ENCODE peak calls at places on chromosomes 11 and 22, in six cellular contexts. One of them, this sample, is unnamed.

GRCh38 chr22:44917372-44918165 is 92.2 kb downstream of the PHF21B start:
- DNase-seq in left ventricle myocardium inferior: peak
- DNase-seq in hypothalamus: no peak
- DNase-seq in amygdala: no peak
- DNase-seq in T-helper 2 cell: no peak
- DNase-seq in stimulated activated CD4-positive, alpha-beta T cell treated with anti-CD3 and anti-CD28 coated beads, TNF-alpha, amount 100 ng/mL, for 48 hours: no peak
- DNase-seq in this sample: no peak

GRCh38 chr22:18091916-18092526 is 14.2 kb downstream of the PEX26 start:
- DNase-seq in amygdala: no peak
- DNase-seq in T-helper 2 cell: no peak
- DNase-seq in left ventricle myocardium inferior: peak
- DNase-seq in stimulated activated CD4-positive, alpha-beta T cell treated with anti-CD3 and anti-CD28 coated beads, TNF-alpha, amount 100 ng/mL, for 48 hours: no peak
- DNase-seq in hypothalamus: no peak
- DNase-seq in this sample: peak

GRCh38 chr22:29883831-29884139 is 811 bp downstream of the MTMR3 start:
- DNase-seq in left ventricle myocardium inferior: no peak
- DNase-seq in T-helper 2 cell: no peak
- DNase-seq in amygdala: no peak
- DNase-seq in stimulated activated CD4-positive, alpha-beta T cell treated with anti-CD3 and anti-CD28 coated beads, TNF-alpha, amount 100 ng/mL, for 48 hours: no peak
- DNase-seq in hypothalamus: no peak
- DNase-seq in this sample: no peak

GRCh38 chr22:32058656-32059280 is 15.7 kb downstream of the SLC5A1 start:
- DNase-seq in amygdala: no peak
- DNase-seq in hypothalamus: no peak
- DNase-seq in T-helper 2 cell: no peak
- DNase-seq in left ventricle myocardium inferior: no peak
- DNase-seq in stimulated activated CD4-positive, alpha-beta T cell treated with anti-CD3 and anti-CD28 coated beads, TNF-alpha, amount 100 ng/mL, for 48 hours: no peak
- DNase-seq in this sample: no peak

GRCh38 chr11:36056160-36056751 is 112.4 kb downstream of the LDLRAD3 start:
- DNase-seq in left ventricle myocardium inferior: no peak
- DNase-seq in hypothalamus: no peak
- DNase-seq in stimulated activated CD4-positive, alpha-beta T cell treated with anti-CD3 and anti-CD28 coated beads, TNF-alpha, amount 100 ng/mL, for 48 hours: no peak
- DNase-seq in amygdala: no peak
- DNase-seq in T-helper 2 cell: no peak
- DNase-seq in this sample: no peak

GRCh38 chr22:41485033-41485432 is 16.1 kb downstream of the ACO2 start:
- DNase-seq in T-helper 2 cell: no peak
- DNase-seq in stimulated activated CD4-positive, alpha-beta T cell treated with anti-CD3 and anti-CD28 coated beads, TNF-alpha, amount 100 ng/mL, for 48 hours: no peak
- DNase-seq in hypothalamus: no peak
- DNase-seq in amygdala: no peak
- DNase-seq in left ventricle myocardium inferior: no peak
- DNase-seq in this sample: no peak

GRCh38 chr11:73237471-73238290 is 19.6 kb downstream of the P2RY2 start:
- DNase-seq in amygdala: no peak
- DNase-seq in left ventricle myocardium inferior: no peak
- DNase-seq in stimulated activated CD4-positive, alpha-beta T cell treated with anti-CD3 and anti-CD28 coated beads, TNF-alpha, amount 100 ng/mL, for 48 hours: no peak
- DNase-seq in hypothalamus: no peak
- DNase-seq in T-helper 2 cell: no peak
- DNase-seq in this sample: no peak

GRCh38 chr22:50272103-50272782 is 2.1 kb upstream of the MAPK11 start:
- DNase-seq in hypothalamus: no peak
- DNase-seq in T-helper 2 cell: no peak
- DNase-seq in stimulated activated CD4-positive, alpha-beta T cell treated with anti-CD3 and anti-CD28 coated beads, TNF-alpha, amount 100 ng/mL, for 48 hours: no peak
- DNase-seq in amygdala: no peak
- DNase-seq in left ventricle myocardium inferior: no peak
- DNase-seq in this sample: no peak

GRCh38 chr11:6681949-6682348 is 1.2 kb downstream of the MRPL17 start:
- DNase-seq in T-helper 2 cell: no peak
- DNase-seq in amygdala: no peak
- DNase-seq in left ventricle myocardium inferior: no peak
- DNase-seq in stimulated activated CD4-positive, alpha-beta T cell treated with anti-CD3 and anti-CD28 coated beads, TNF-alpha, amount 100 ng/mL, for 48 hours: no peak
- DNase-seq in hypothalamus: no peak
- DNase-seq in this sample: no peak

GRCh38 chr11:57679396-57679795 is 11.5 kb downstream of the ZDHHC5 start:
- DNase-seq in hypothalamus: no peak
- DNase-seq in T-helper 2 cell: no peak
- DNase-seq in stimulated activated CD4-positive, alpha-beta T cell treated with anti-CD3 and anti-CD28 coated beads, TNF-alpha, amount 100 ng/mL, for 48 hours: no peak
- DNase-seq in amygdala: no peak
- DNase-seq in left ventricle myocardium inferior: no peak
- DNase-seq in this sample: no peak

GRCh38 chr11:47233989-47234668 is 14.5 kb downstream of the ACP2 start:
- DNase-seq in hypothalamus: no peak
- DNase-seq in stimulated activated CD4-positive, alpha-beta T cell treated with anti-CD3 and anti-CD28 coated beads, TNF-alpha, amount 100 ng/mL, for 48 hours: no peak
- DNase-seq in T-helper 2 cell: no peak
- DNase-seq in amygdala: no peak
- DNase-seq in left ventricle myocardium inferior: peak
- DNase-seq in this sample: no peak

GRCh38 chr22:24025475-24025874 is 14.4 kb downstream of the CABIN1 start:
- DNase-seq in T-helper 2 cell: no peak
- DNase-seq in stimulated activated CD4-positive, alpha-beta T cell treated with anti-CD3 and anti-CD28 coated beads, TNF-alpha, amount 100 ng/mL, for 48 hours: no peak
- DNase-seq in left ventricle myocardium inferior: no peak
- DNase-seq in hypothalamus: no peak
- DNase-seq in amygdala: no peak
- DNase-seq in this sample: no peak

GRCh38 chr11:17746096-17746495 is 11.5 kb downstream of the KCNC1 start:
- DNase-seq in stimulated activated CD4-positive, alpha-beta T cell treated with anti-CD3 and anti-CD28 coated beads, TNF-alpha, amount 100 ng/mL, for 48 hours: no peak
- DNase-seq in amygdala: no peak
- DNase-seq in hypothalamus: no peak
- DNase-seq in left ventricle myocardium inferior: no peak
- DNase-seq in T-helper 2 cell: no peak
- DNase-seq in this sample: no peak

GRCh38 chr22:41361716-41362310 is 19.9 kb upstream of the TEF start:
- DNase-seq in T-helper 2 cell: no peak
- DNase-seq in hypothalamus: no peak
- DNase-seq in amygdala: no peak
- DNase-seq in left ventricle myocardium inferior: no peak
- DNase-seq in stimulated activated CD4-positive, alpha-beta T cell treated with anti-CD3 and anti-CD28 coated beads, TNF-alpha, amount 100 ng/mL, for 48 hours: no peak
- DNase-seq in this sample: no peak

GRCh38 chr22:24420072-24420976 is 7.1 kb upstream of the ADORA2A start:
- DNase-seq in T-helper 2 cell: no peak
- DNase-seq in stimulated activated CD4-positive, alpha-beta T cell treated with anti-CD3 and anti-CD28 coated beads, TNF-alpha, amount 100 ng/mL, for 48 hours: no peak
- DNase-seq in hypothalamus: no peak
- DNase-seq in amygdala: no peak
- DNase-seq in left ventricle myocardium inferior: no peak
- DNase-seq in this sample: no peak

GRCh38 chr11:117816846-117817212 is 7.7 kb downstream of the FXYD2 start:
- DNase-seq in hypothalamus: no peak
- DNase-seq in left ventricle myocardium inferior: no peak
- DNase-seq in stimulated activated CD4-positive, alpha-beta T cell treated with anti-CD3 and anti-CD28 coated beads, TNF-alpha, amount 100 ng/mL, for 48 hours: no peak
- DNase-seq in amygdala: no peak
- DNase-seq in T-helper 2 cell: no peak
- DNase-seq in this sample: no peak

GRCh38 chr11:60912223-60912850 is 1.6 kb upstream of the TMEM109 start:
- DNase-seq in T-helper 2 cell: no peak
- DNase-seq in left ventricle myocardium inferior: no peak
- DNase-seq in amygdala: no peak
- DNase-seq in hypothalamus: no peak
- DNase-seq in stimulated activated CD4-positive, alpha-beta T cell treated with anti-CD3 and anti-CD28 coated beads, TNF-alpha, amount 100 ng/mL, for 48 hours: no peak
- DNase-seq in this sample: no peak

GRCh38 chr22:43000441-43001175 is 14.3 kb downstream of the PACSIN2 start:
- DNase-seq in hypothalamus: no peak
- DNase-seq in amygdala: no peak
- DNase-seq in T-helper 2 cell: peak
- DNase-seq in stimulated activated CD4-positive, alpha-beta T cell treated with anti-CD3 and anti-CD28 coated beads, TNF-alpha, amount 100 ng/mL, for 48 hours: peak
- DNase-seq in left ventricle myocardium inferior: no peak
- DNase-seq in this sample: peak

GRCh38 chr22:37175414-37176144 is 12.5 kb downstream of the C1QTNF6 start:
- DNase-seq in left ventricle myocardium inferior: no peak
- DNase-seq in hypothalamus: no peak
- DNase-seq in stimulated activated CD4-positive, alpha-beta T cell treated with anti-CD3 and anti-CD28 coated beads, TNF-alpha, amount 100 ng/mL, for 48 hours: no peak
- DNase-seq in T-helper 2 cell: no peak
- DNase-seq in amygdala: no peak
- DNase-seq in this sample: no peak

GRCh38 chr11:68020575-68020974 is 9.9 kb upstream of the NDUFS8 start:
- DNase-seq in left ventricle myocardium inferior: no peak
- DNase-seq in T-helper 2 cell: no peak
- DNase-seq in stimulated activated CD4-positive, alpha-beta T cell treated with anti-CD3 and anti-CD28 coated beads, TNF-alpha, amount 100 ng/mL, for 48 hours: no peak
- DNase-seq in amygdala: no peak
- DNase-seq in hypothalamus: no peak
- DNase-seq in this sample: no peak

GRCh38 chr11:63554901-63555218 is 8.3 kb downstream of the PLAAT2 start:
- DNase-seq in stimulated activated CD4-positive, alpha-beta T cell treated with anti-CD3 and anti-CD28 coated beads, TNF-alpha, amount 100 ng/mL, for 48 hours: no peak
- DNase-seq in left ventricle myocardium inferior: no peak
- DNase-seq in hypothalamus: no peak
- DNase-seq in T-helper 2 cell: no peak
- DNase-seq in amygdala: no peak
- DNase-seq in this sample: no peak

GRCh38 chr11:65378208-65378927 is 4.1 kb downstream of the SLC25A45 start:
- DNase-seq in T-helper 2 cell: no peak
- DNase-seq in hypothalamus: no peak
- DNase-seq in amygdala: no peak
- DNase-seq in stimulated activated CD4-positive, alpha-beta T cell treated with anti-CD3 and anti-CD28 coated beads, TNF-alpha, amount 100 ng/mL, for 48 hours: no peak
- DNase-seq in left ventricle myocardium inferior: no peak
- DNase-seq in this sample: no peak

GRCh38 chr11:72684236-72684912 is 10.2 kb upstream of the PDE2A start:
- DNase-seq in amygdala: no peak
- DNase-seq in stimulated activated CD4-positive, alpha-beta T cell treated with anti-CD3 and anti-CD28 coated beads, TNF-alpha, amount 100 ng/mL, for 48 hours: peak
- DNase-seq in left ventricle myocardium inferior: peak
- DNase-seq in hypothalamus: no peak
- DNase-seq in T-helper 2 cell: peak
- DNase-seq in this sample: no peak

GRCh38 chr11:118267486-118267885 is 3.4 kb upstream of the MPZL2 start:
- DNase-seq in stimulated activated CD4-positive, alpha-beta T cell treated with anti-CD3 and anti-CD28 coated beads, TNF-alpha, amount 100 ng/mL, for 48 hours: no peak
- DNase-seq in hypothalamus: no peak
- DNase-seq in left ventricle myocardium inferior: no peak
- DNase-seq in amygdala: no peak
- DNase-seq in T-helper 2 cell: no peak
- DNase-seq in this sample: no peak

GRCh38 chr22:20019661-20020532 is 1.0 kb upstream of the TANGO2 start:
- DNase-seq in stimulated activated CD4-positive, alpha-beta T cell treated with anti-CD3 and anti-CD28 coated beads, TNF-alpha, amount 100 ng/mL, for 48 hours: no peak
- DNase-seq in left ventricle myocardium inferior: no peak
- DNase-seq in amygdala: no peak
- DNase-seq in T-helper 2 cell: no peak
- DNase-seq in hypothalamus: no peak
- DNase-seq in this sample: no peak

GRCh38 chr11:131867457-131868257 is 497.2 kb downstream of the NTM start:
- DNase-seq in stimulated activated CD4-positive, alpha-beta T cell treated with anti-CD3 and anti-CD28 coated beads, TNF-alpha, amount 100 ng/mL, for 48 hours: no peak
- DNase-seq in left ventricle myocardium inferior: peak
- DNase-seq in amygdala: peak
- DNase-seq in hypothalamus: peak
- DNase-seq in T-helper 2 cell: no peak
- DNase-seq in this sample: no peak

GRCh38 chr22:36461665-36462474 is 19.6 kb downstream of the TXN2 start:
- DNase-seq in left ventricle myocardium inferior: peak
- DNase-seq in hypothalamus: no peak
- DNase-seq in stimulated activated CD4-positive, alpha-beta T cell treated with anti-CD3 and anti-CD28 coated beads, TNF-alpha, amount 100 ng/mL, for 48 hours: no peak
- DNase-seq in T-helper 2 cell: no peak
- DNase-seq in amygdala: no peak
- DNase-seq in this sample: no peak

GRCh38 chr22:50009765-50010675 is 2.5 kb downstream of the IL17REL start:
- DNase-seq in stimulated activated CD4-positive, alpha-beta T cell treated with anti-CD3 and anti-CD28 coated beads, TNF-alpha, amount 100 ng/mL, for 48 hours: no peak
- DNase-seq in T-helper 2 cell: no peak
- DNase-seq in amygdala: no peak
- DNase-seq in left ventricle myocardium inferior: peak
- DNase-seq in hypothalamus: no peak
- DNase-seq in this sample: no peak

GRCh38 chr22:33470456-33470855 is 412.3 kb upstream of the SYN3 start:
- DNase-seq in left ventricle myocardium inferior: no peak
- DNase-seq in hypothalamus: no peak
- DNase-seq in stimulated activated CD4-positive, alpha-beta T cell treated with anti-CD3 and anti-CD28 coated beads, TNF-alpha, amount 100 ng/mL, for 48 hours: no peak
- DNase-seq in T-helper 2 cell: no peak
- DNase-seq in amygdala: no peak
- DNase-seq in this sample: no peak

GRCh38 chr22:37234736-37235711 is 9.0 kb downstream of the RAC2 start:
- DNase-seq in amygdala: no peak
- DNase-seq in left ventricle myocardium inferior: no peak
- DNase-seq in stimulated activated CD4-positive, alpha-beta T cell treated with anti-CD3 and anti-CD28 coated beads, TNF-alpha, amount 100 ng/mL, for 48 hours: no peak
- DNase-seq in T-helper 2 cell: no peak
- DNase-seq in hypothalamus: no peak
- DNase-seq in this sample: no peak

GRCh38 chr11:1017269-1018005 is 19.1 kb downstream of the MUC6 start:
- DNase-seq in stimulated activated CD4-positive, alpha-beta T cell treated with anti-CD3 and anti-CD28 coated beads, TNF-alpha, amount 100 ng/mL, for 48 hours: no peak
- DNase-seq in amygdala: no peak
- DNase-seq in T-helper 2 cell: no peak
- DNase-seq in hypothalamus: no peak
- DNase-seq in left ventricle myocardium inferior: no peak
- DNase-seq in this sample: no peak

GRCh38 chr22:19565382-19565902 is 41.2 kb upstream of the CLDN5 start:
- DNase-seq in left ventricle myocardium inferior: no peak
- DNase-seq in hypothalamus: no peak
- DNase-seq in stimulated activated CD4-positive, alpha-beta T cell treated with anti-CD3 and anti-CD28 coated beads, TNF-alpha, amount 100 ng/mL, for 48 hours: no peak
- DNase-seq in amygdala: no peak
- DNase-seq in T-helper 2 cell: no peak
- DNase-seq in this sample: no peak

GRCh38 chr11:16895306-16895705 is 118.9 kb downstream of the PLEKHA7 start:
- DNase-seq in left ventricle myocardium inferior: no peak
- DNase-seq in amygdala: no peak
- DNase-seq in T-helper 2 cell: no peak
- DNase-seq in hypothalamus: no peak
- DNase-seq in stimulated activated CD4-positive, alpha-beta T cell treated with anti-CD3 and anti-CD28 coated beads, TNF-alpha, amount 100 ng/mL, for 48 hours: no peak
- DNase-seq in this sample: no peak